ENCODE peak calls at places on chromosomes 13 and 19, in six cellular contexts. H, W, B, O, Z and T are unnamed samples.

GRCh38 chr13:78689011-78689410 is 30.1 kb upstream of the OBI1 start:
- DNase-seq in H (no peak), W (no peak), B (no peak), O (no peak), Z (no peak), T (no peak)

GRCh38 chr19:51025401-51025800 is 1.0 kb downstream of the KLK11 start:
- DNase-seq in H (no peak), W (no peak), B (peak; percentile 34), O (peak; percentile 20), Z (no peak), T (no peak)

GRCh38 chr19:41479757-41480191 is 36.8 kb downstream of the ERICH4 start:
- DNase-seq in H (no peak), W (no peak), B (no peak), O (no peak), Z (no peak), T (peak; percentile 66)

GRCh38 chr13:95248953-95249352 is 52.3 kb downstream of the ABCC4 start:
- DNase-seq in H (no peak), W (no peak), B (no peak), O (no peak), Z (no peak), T (no peak)

GRCh38 chr13:90185734-90186133 is 1161.8 kb upstream of the MIR17HG start:
- DNase-seq in H (no peak), W (no peak), B (no peak), O (no peak), Z (no peak), T (peak; percentile 46)

GRCh38 chr19:1901940-1902404 is 3.2 kb upstream of the ADAT3 start:
- DNase-seq in H (no peak), W (no peak), B (peak; percentile 62), O (no peak), Z (no peak), T (no peak)

GRCh38 chr13:48531416-48532145 is 1.3 kb downstream of the RCBTB2 start:
- DNase-seq in H (peak; percentile 34), W (no peak), B (no peak), O (no peak), Z (no peak), T (peak; percentile 29)

GRCh38 chr19:40257096-40257517 is 28.0 kb downstream of the AKT2 start:
- DNase-seq in H (no peak), W (no peak), B (peak; percentile 93), O (no peak), Z (no peak), T (peak; percentile 22)

GRCh38 chr13:44573071-44573470 is 3.1 kb downstream of the TSC22D1 start:
- DNase-seq in H (no peak), W (no peak), B (no peak), O (no peak), Z (no peak), T (no peak)

GRCh38 chr19:44539236-44539819 is 9.9 kb upstream of the CEACAM20 start:
- DNase-seq in H (no peak), W (peak; percentile 32), B (no peak), O (no peak), Z (peak; percentile 51), T (peak; percentile 74)

GRCh38 chr13:108460043-108460442 is 169.4 kb upstream of the MYO16 start:
- DNase-seq in H (no peak), W (no peak), B (no peak), O (no peak), Z (no peak), T (no peak)

GRCh38 chr13:48571121-48571901 is 38.4 kb upstream of the RCBTB2 start:
- DNase-seq in H (peak; percentile 71), W (no peak), B (no peak), O (no peak), Z (peak; percentile 81), T (no peak)

GRCh38 chr19:46115396-46116109 is 8.9 kb downstream of the IGFL3 start:
- DNase-seq in H (no peak), W (no peak), B (no peak), O (no peak), Z (peak; percentile 81), T (peak; percentile 94)

GRCh38 chr13:21698975-21699679 is 28.3 kb downstream of the FGF9 start:
- DNase-seq in H (no peak), W (no peak), B (no peak), O (no peak), Z (no peak), T (no peak)

GRCh38 chr19:14580623-14581237 is 2.2 kb upstream of the CLEC17A start:
- DNase-seq in H (no peak), W (no peak), B (no peak), O (no peak), Z (no peak), T (no peak)

GRCh38 chr19:13953021-13953531 is 767 bp downstream of the DCAF15 start:
- DNase-seq in H (no peak), W (no peak), B (no peak), O (no peak), Z (peak; percentile 39), T (peak; percentile 79)

GRCh38 chr13:33311040-33311439 is 25.5 kb upstream of the STARD13 start:
- DNase-seq in H (no peak), W (no peak), B (no peak), O (no peak), Z (no peak), T (no peak)

GRCh38 chr13:94947965-94948371 is 235.6 kb upstream of the SOX21 start:
- DNase-seq in H (no peak), W (no peak), B (no peak), O (no peak), Z (no peak), T (no peak)

GRCh38 chr19:6275170-6275744 is 4.5 kb downstream of the MLLT1 start:
- DNase-seq in H (no peak), W (no peak), B (no peak), O (no peak), Z (no peak), T (no peak)

GRCh38 chr19:17255150-17255621 is 9.4 kb downstream of the USHBP1 start:
- DNase-seq in H (no peak), W (no peak), B (no peak), O (no peak), Z (no peak), T (peak; percentile 61)

GRCh38 chr19:50921391-50922315 is 10.5 kb upstream of the KLK4 start:
- DNase-seq in H (no peak), W (no peak), B (no peak), O (no peak), Z (no peak), T (no peak)

GRCh38 chr19:46659151-46660007 is 1.6 kb downstream of the DACT3 start:
- DNase-seq in H (no peak), W (no peak), B (peak; percentile 58), O (peak; percentile 63), Z (no peak), T (no peak)

GRCh38 chr19:3365447-3366103 is 808 bp upstream of the NFIC start:
- DNase-seq in H (no peak), W (no peak), B (peak; percentile 86), O (no peak), Z (peak; percentile 66), T (peak; percentile 59)
- H3K4me3 ChIP-seq in H (peak overlapping the region; percentile 60), W (peak overlapping the region; percentile 88), B (peak overlapping the region; percentile 85), O (peak overlapping the region; percentile 81), Z (peak overlapping the region; percentile 89), T (peak overlapping the region; percentile 77)

GRCh38 chr13:26254583-26255102 is 714 bp downstream of the CDK8 start:
- DNase-seq in H (peak; percentile 70), W (no peak), B (peak; percentile 75), O (peak; percentile 66), Z (peak; percentile 31), T (peak; percentile 72)
- TF ChIP-seq CTCF in H (no peak), W (no peak), B (no peak), O (no peak), Z (peak; percentile 6), T (no peak)

GRCh38 chr13:26495749-26496148 is 61.7 kb upstream of the WASF3 start:
- DNase-seq in H (no peak), W (no peak), B (no peak), O (no peak), Z (no peak), T (no peak)

GRCh38 chr13:26499209-26499601 is 58.3 kb upstream of the WASF3 start:
- DNase-seq in H (no peak), W (no peak), B (no peak), O (no peak), Z (no peak), T (no peak)

GRCh38 chr13:26497991-26498423 is 59.5 kb upstream of the WASF3 start:
- DNase-seq in H (no peak), W (no peak), B (no peak), O (no peak), Z (peak; percentile 96), T (peak; percentile 60)

GRCh38 chr13:26500618-26501320 is 56.7 kb upstream of the WASF3 start:
- DNase-seq in H (peak; percentile 13), W (no peak), B (no peak), O (no peak), Z (no peak), T (no peak)

DNA sequence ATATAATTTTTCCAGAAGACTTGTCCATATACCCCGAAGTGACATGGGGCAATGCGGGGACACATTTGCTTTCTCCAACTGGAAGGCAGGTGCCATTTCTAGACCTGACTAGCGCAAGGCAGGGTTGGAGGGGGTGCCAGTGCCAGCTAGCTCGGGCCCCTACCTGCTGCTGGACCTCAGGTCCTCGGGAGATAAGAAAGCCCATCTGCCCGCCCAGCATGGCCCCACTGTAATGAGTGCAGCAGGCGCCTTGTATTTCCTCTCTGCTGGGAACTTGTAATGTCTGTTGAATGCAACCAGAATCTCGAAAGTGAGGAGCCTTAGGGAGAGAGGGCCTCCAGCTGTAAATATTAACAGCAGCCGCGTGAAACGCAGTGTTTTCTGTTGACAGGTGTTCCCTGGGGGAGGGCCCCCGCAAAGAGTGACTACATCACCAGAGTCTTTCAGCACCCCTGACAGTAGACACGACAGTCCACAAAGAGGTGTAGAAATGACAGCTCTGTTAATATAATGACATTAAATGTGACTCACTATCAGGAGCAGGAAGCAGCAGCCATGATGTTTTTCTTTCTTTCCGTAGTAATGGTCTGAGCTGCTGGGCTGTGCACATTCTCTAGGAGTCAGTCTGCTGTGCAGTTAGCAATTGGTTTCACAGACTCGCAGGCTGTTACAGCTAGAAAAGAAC is 58.8 kb upstream of the WASF3 start:
- DNase-seq in H (no peak), W (no peak), B (no peak), O (no peak), Z (peak; percentile 43), T (peak; percentile 28)
- H3K4me3 ChIP-seq in H (no peak overlapping the region), W (no peak overlapping the region), B (no peak overlapping the region), O (no peak overlapping the region), Z (no peak overlapping the region), T (peak overlapping the region; percentile 4)

GRCh38 chr13:102771298-102772041 is 2.1 kb downstream of the TEX30 start:
- DNase-seq in H (no peak), W (no peak), B (no peak), O (no peak), Z (no peak), T (no peak)

GRCh38 chr13:102772042-102772425 is 1.6 kb downstream of the TEX30 start:
- DNase-seq in H (no peak), W (no peak), B (no peak), O (no peak), Z (no peak), T (no peak)

GRCh38 chr13:102768914-102769313 is 4.7 kb downstream of the TEX30 start:
- DNase-seq in H (no peak), W (no peak), B (no peak), O (no peak), Z (no peak), T (no peak)

GRCh38 chr13:102770435-102770834 is 3.2 kb downstream of the TEX30 start:
- DNase-seq in H (no peak), W (no peak), B (no peak), O (no peak), Z (no peak), T (peak; percentile 4)

DNA sequence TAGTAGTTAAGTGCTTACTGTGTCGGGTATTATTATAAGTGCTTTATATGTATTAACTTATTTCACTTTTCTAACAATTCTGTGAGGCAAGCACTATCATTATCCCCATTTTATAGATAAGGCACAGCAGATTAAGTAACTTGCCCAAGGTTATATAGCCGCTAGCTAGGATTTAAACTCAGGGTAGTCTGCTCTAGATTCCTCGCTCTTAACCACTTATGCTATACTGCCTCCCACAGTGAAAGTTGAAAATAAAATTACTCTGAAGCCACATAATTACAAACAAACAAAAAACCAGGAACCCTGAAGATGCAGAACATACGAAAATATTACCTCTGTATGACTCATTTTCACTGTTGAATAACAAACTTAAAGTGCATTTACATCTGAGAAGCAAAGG is 3.9 kb downstream of the TEX30 start:
- DNase-seq in H (no peak), W (no peak), B (no peak), O (no peak), Z (peak; percentile 14), T (peak; percentile 12)
- TF ChIP-seq CTCF in H (no peak), W (no peak), B (no peak), O (peak; percentile 21), Z (peak; percentile 9), T (no peak)